ENCODE peak calls at places on chromosomes 6 and 20, in seven cellular contexts. N is fibroblast of the aortic adventitia; U is breast epithelium; C is AG04450; I is activated T-cell treated with anti-CD3 and anti-CD28 coated beads, Interleukin-2, amount 50 U/mL, for 72 hours; G is stimulated activated CD8-positive, alpha-beta memory T cell treated with anti-CD3 and anti-CD28 coated beads, Interleukin-15, amount 100 ng/mL, for 24 hours; Q is fibroblast of mammary gland. S is an unnamed sample.
A peak's percentile ranks its signal among the peaks of the same experiment; 100 is the strongest.

GRCh38 chr20:63738687-63739128 is 868 bp upstream of the SLC2A4RG start:
- DNase-seq in G (no peak), U (no peak), C (no peak), N (no peak), I (no peak), Q (peak; percentile 25), S (no peak)

GRCh38 chr20:9838378-9839295 is at the start of gene PAK5:
- DNase-seq in G (no peak), I (no peak), C (no peak), U (peak; percentile 57), Q (peak; percentile 7), N (peak; percentile 0), S (no peak)

GRCh38 chr6:123770247-123770949 is 33.3 kb upstream of the NKAIN2 start:
- DNase-seq in G (no peak), N (peak; percentile 36), U (no peak), C (no peak), Q (no peak), I (no peak), S (no peak)

GRCh38 chr6:36386495-36387439 is 702 bp downstream of the ETV7 start:
- DNase-seq in G (no peak), I (peak; percentile 12), Q (peak; percentile 47), U (peak; percentile 32), C (peak; percentile 4), N (peak; percentile 77), S (no peak)

GRCh38 chr20:62330576-62331317 is 27.9 kb downstream of the ADRM1 start:
- DNase-seq in I (no peak), Q (no peak), N (no peak), G (no peak), C (no peak), U (no peak), S (no peak)

GRCh38 chr6:128098000-128098581 is 197.2 kb upstream of the THEMIS start:
- DNase-seq in G (no peak), I (peak; percentile 6), N (peak; percentile 10), U (no peak), Q (peak; percentile 38), C (no peak), S (no peak)

GRCh38 chr20:13158339-13158738 is 62.7 kb upstream of the ISM1 start:
- DNase-seq in Q (no peak), C (no peak), G (no peak), U (no peak), I (no peak), N (peak; percentile 33), S (no peak)

GRCh38 chr6:5786321-5787053 is 220.2 kb downstream of the NRN1 start:
- DNase-seq in N (no peak), C (no peak), G (no peak), I (no peak), U (no peak), Q (no peak), S (no peak)

GRCh38 chr20:51060301-51060700 is 37.4 kb upstream of the KCNG1 start:
- DNase-seq in N (no peak), U (no peak), G (no peak), C (no peak), I (no peak), Q (no peak), S (no peak)

GRCh38 chr20:24955045-24955444 is 6.0 kb downstream of the CST7 start:
- DNase-seq in I (no peak), N (no peak), G (no peak), C (no peak), Q (no peak), U (no peak), S (no peak)

GRCh38 chr6:149046822-149047246 is 270.7 kb upstream of the TAB2 start:
- DNase-seq in C (no peak), N (no peak), U (no peak), G (no peak), Q (peak; percentile 34), I (no peak), S (no peak)

GRCh38 chr20:45935416-45936046 is 1.0 kb downstream of the PCIF1 start:
- DNase-seq in N (no peak), G (no peak), Q (peak; percentile 60), U (no peak), I (no peak), C (no peak), S (no peak)

GRCh38 chr6:89482136-89482535 is 49.2 kb downstream of the ANKRD6 start:
- DNase-seq in I (no peak), U (no peak), Q (no peak), N (peak; percentile 71), C (no peak), G (no peak), S (no peak)

GRCh38 chr20:43492101-43492500 is 15.4 kb upstream of the L3MBTL1 start:
- DNase-seq in G (no peak), N (no peak), Q (no peak), I (no peak), U (no peak), C (no peak), S (no peak)

GRCh38 chr20:63520939-63521601 is 505 bp downstream of the PPDPF start:
- DNase-seq in I (peak; percentile 67), C (no peak), G (peak; percentile 63), Q (peak; percentile 60), N (peak; percentile 60), U (peak; percentile 81), S (no peak)

GRCh38 chr6:2502096-2502997 is 248.4 kb downstream of the MYLK4 start:
- DNase-seq in U (no peak), C (no peak), G (no peak), Q (peak; percentile 88), I (no peak), N (no peak), S (no peak)

S was measured in omental fat pad.